ENCODE peak calls at places on chromosomes 7 and 10, in seven cellular contexts. Y, R, L, E, V, I and X are unnamed samples.

GRCh38 chr7:143408686-143409551 is at the start of gene EPHA1:
- DNase-seq in Y (peak; percentile 85), R (no peak), L (peak; percentile 88), E (peak; percentile 47), V (no peak), I (no peak), X (no peak)

GRCh38 chr10:27745719-27746363 is at the start of gene MKX:
- DNase-seq in Y (peak; percentile 78), R (peak; percentile 44), L (no peak), E (peak; percentile 48), V (peak; percentile 84), I (no peak), X (no peak)

GRCh38 chr10:1598393-1599153 is 138.8 kb downstream of the ADARB2 start:
- DNase-seq in Y (no peak), R (no peak), L (no peak), E (no peak), V (no peak), I (no peak), X (no peak)

GRCh38 chr7:149801002-149801566 is 27.7 kb upstream of the ZNF467 start:
- DNase-seq in Y (no peak), R (no peak), L (no peak), E (no peak), V (no peak), I (no peak), X (no peak)

GRCh38 chr10:124560377-124560776 is 98.8 kb downstream of the LHPP start:
- DNase-seq in Y (peak; percentile 58), R (peak; percentile 62), L (no peak), E (no peak), V (no peak), I (peak; percentile 56), X (no peak)

GRCh38 chr7:143444785-143445184 is 1.5 kb downstream of the TAS2R60 start:
- DNase-seq in Y (no peak), R (no peak), L (no peak), E (no peak), V (no peak), I (no peak), X (no peak)

GRCh38 chr10:129570185-129570584 is 103.1 kb downstream of the MGMT start:
- DNase-seq in Y (no peak), R (no peak), L (no peak), E (no peak), V (no peak), I (no peak), X (no peak)

GRCh38 chr10:100483876-100484666 is 21.3 kb downstream of the WNT8B start:
- DNase-seq in Y (no peak), R (no peak), L (no peak), E (no peak), V (no peak), I (no peak), X (no peak)

GRCh38 chr10:116849271-116850057 is at the start of gene ENO4:
- DNase-seq in Y (peak; percentile 93), R (peak; percentile 73), L (peak; percentile 89), E (no peak), V (peak; percentile 93), I (peak; percentile 68), X (no peak)

GRCh38 chr10:68142761-68143160 is 33.5 kb downstream of the MYPN start:
- DNase-seq in Y (no peak), R (no peak), L (no peak), E (no peak), V (no peak), I (no peak), X (no peak)

GRCh38 chr7:133560900-133561299 is 308.0 kb downstream of the EXOC4 start:
- DNase-seq in Y (no peak), R (no peak), L (no peak), E (no peak), V (no peak), I (no peak), X (no peak)

GRCh38 chr7:100489824-100490223 is 6.1 kb downstream of the NYAP1 start:
- DNase-seq in Y (no peak), R (peak; percentile 96), L (peak; percentile 83), E (peak; percentile 45), V (peak; percentile 98), I (no peak), X (peak; percentile 94)

GRCh38 chr7:107173691-107174406 is 5.0 kb downstream of the HBP1 start:
- DNase-seq in Y (no peak), R (no peak), L (no peak), E (no peak), V (no peak), I (no peak), X (no peak)

GRCh38 chr10:77936697-77937567 is 10.4 kb upstream of the DLG5 start:
- DNase-seq in Y (no peak), R (no peak), L (no peak), E (no peak), V (no peak), I (no peak), X (no peak)

GRCh38 chr10:100303724-100304319 is 17.3 kb upstream of the BLOC1S2 start:
- DNase-seq in Y (no peak), R (peak; percentile 30), L (no peak), E (no peak), V (no peak), I (no peak), X (no peak)

GRCh38 chr7:78783179-78783962 is 670.1 kb downstream of the MAGI2 start:
- DNase-seq in Y (no peak), R (no peak), L (no peak), E (no peak), V (no peak), I (no peak), X (no peak)

GRCh38 chr10:102455893-102456471 is 4.6 kb upstream of the C10orf95 start:
- DNase-seq in Y (no peak), R (peak; percentile 93), L (peak; percentile 82), E (no peak), V (no peak), I (no peak), X (no peak)

GRCh38 chr7:37431413-37431812 is 17.3 kb downstream of the ELMO1 start:
- DNase-seq in Y (no peak), R (no peak), L (no peak), E (no peak), V (no peak), I (no peak), X (no peak)

GRCh38 chr7:37430126-37430525 is 18.5 kb downstream of the ELMO1 start:
- DNase-seq in Y (no peak), R (no peak), L (no peak), E (no peak), V (no peak), I (no peak), X (no peak)

GRCh38 chr7:37433166-37433565 is 15.5 kb downstream of the ELMO1 start:
- DNase-seq in Y (no peak), R (no peak), L (no peak), E (no peak), V (no peak), I (no peak), X (no peak)

GRCh38 chr7:37430644-37431043 is 18.0 kb downstream of the ELMO1 start:
- DNase-seq in Y (no peak), R (no peak), L (no peak), E (no peak), V (no peak), I (no peak), X (no peak)

DNA sequence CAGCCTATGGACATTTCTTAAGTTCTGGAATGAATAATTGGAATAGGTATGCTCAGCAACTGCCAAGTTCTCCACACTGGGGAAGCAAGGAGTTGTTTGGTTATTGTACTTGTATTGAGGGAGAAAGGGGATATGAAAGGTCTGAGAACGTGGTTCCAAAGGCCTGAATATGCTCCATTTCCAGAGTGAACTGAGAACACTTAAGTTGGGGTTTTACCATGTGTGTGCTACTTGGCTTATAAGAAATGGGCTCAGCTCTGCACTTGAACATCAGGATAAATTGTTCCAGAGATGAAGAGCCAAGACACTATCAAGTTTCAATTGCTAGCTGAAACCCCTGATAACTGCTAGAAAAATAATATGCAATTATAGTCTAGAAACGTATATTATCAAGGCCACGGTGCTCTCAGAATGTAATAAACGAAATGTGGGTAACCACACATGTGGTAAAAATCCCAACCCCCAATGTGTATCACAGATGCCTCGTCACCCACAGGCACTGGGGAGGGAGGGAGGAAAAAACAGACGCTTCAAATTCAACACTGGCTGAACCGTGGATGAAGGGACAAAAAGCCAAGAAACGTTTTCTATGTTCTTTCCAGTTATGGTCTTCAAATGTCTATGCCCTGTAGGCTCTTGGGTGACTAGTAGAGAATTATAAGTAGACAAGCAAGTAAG is 16.3 kb downstream of the ELMO1 start:
- DNase-seq in Y (no peak), R (no peak), L (no peak), E (no peak), V (no peak), I (no peak), X (no peak)
- H3K4me1 ChIP-seq in Y (peaks cover 27% of the 10 kb centered on the region), R (no peaks in the 10 kb centered on the region), L (no peaks in the 10 kb centered on the region), E (peaks cover 30% of the 10 kb centered on the region), V (no peaks in the 10 kb centered on the region), I (peaks cover 50% of the 10 kb centered on the region), X (no peaks in the 10 kb centered on the region)

GRCh38 chr10:81426722-81427121 is 448.3 kb upstream of the NRG3 start:
- DNase-seq in Y (no peak), R (no peak), L (no peak), E (no peak), V (no peak), I (no peak), X (no peak)

DNA sequence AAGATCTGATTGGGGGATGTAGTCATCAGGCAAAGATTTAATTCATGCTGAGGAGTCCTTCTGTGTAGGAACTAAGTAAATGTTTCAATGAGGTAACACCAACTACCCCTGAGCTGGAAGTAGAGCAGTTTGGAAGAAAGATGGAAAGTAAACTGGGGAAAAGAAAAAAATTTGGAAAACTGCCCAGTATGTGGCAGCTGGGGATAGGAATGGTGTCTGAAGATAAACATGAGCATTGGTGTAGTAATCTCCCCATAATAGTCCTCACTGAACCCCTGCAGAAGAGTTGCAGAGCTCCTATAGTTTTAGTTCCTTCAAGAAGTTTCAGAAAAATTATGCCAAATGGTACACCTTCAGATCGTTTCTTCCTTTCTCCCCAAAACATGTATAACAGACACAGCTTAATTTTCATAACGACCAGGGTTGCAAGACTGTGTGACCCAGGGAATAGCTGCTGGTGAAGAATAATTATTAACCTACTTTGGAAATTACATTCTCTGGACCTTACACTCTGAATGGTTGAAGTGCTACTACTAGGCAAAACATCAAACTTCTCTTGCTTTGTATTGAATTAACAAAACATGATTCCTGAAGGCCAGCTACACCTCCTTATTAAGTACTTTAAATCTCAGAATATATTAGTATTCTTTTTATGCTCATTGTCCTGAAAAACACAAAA is 446.4 kb upstream of the NRG3 start:
- DNase-seq in Y (no peak), R (no peak), L (no peak), E (no peak), V (no peak), I (no peak), X (no peak)
- H3K9me3 ChIP-seq in Y (no peaks in the 10 kb centered on the region), R (no peaks in the 10 kb centered on the region), L (no peaks in the 10 kb centered on the region), E (no peaks in the 10 kb centered on the region), V (no peaks in the 10 kb centered on the region), I (peaks cover 4% of the 10 kb centered on the region), X (no peaks in the 10 kb centered on the region)

DNA sequence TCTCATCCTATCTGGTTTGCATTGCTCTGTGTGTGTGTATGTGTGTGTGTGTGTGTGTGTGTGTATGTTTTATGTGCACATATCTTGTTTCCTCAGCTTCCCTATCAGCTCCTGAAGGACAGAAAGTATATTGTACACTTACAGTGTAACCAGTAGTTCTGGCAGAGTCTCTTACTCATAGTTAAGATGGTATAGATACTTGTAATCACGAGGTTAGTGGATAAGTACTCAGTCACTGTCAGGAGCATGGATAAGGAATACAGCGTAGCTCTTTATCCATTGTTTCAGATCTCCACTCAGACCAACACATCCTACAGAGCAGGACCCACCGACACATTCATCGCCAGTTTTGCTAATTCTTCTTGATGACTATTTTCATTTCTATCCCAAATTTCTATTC is 275.0 kb downstream of the TSPAN12 start:
- DNase-seq in Y (no peak), R (no peak), L (no peak), E (no peak), V (no peak), I (no peak), X (no peak)
- H3K4me1 ChIP-seq in Y (no peaks in the 10 kb centered on the region), R (no peaks in the 10 kb centered on the region), L (no peaks in the 10 kb centered on the region), E (no peaks in the 10 kb centered on the region), V (peaks cover 2% of the 10 kb centered on the region), I (no peaks in the 10 kb centered on the region), X (peaks cover 5% of the 10 kb centered on the region)

GRCh38 chr10:38050212-38050611 is 39.7 kb downstream of the ZNF33A start:
- DNase-seq in Y (no peak), R (no peak), L (no peak), E (no peak), V (no peak), I (no peak), X (no peak)
- H3K9me3 ChIP-seq in Y (peaks cover 13% of the 10 kb centered on the region), R (peaks cover 4% of the 10 kb centered on the region), L (peaks cover 12% of the 10 kb centered on the region), E (peaks cover 20% of the 10 kb centered on the region), V (peaks cover 10% of the 10 kb centered on the region), I (peaks cover 34% of the 10 kb centered on the region), X (peaks cover 5% of the 10 kb centered on the region)